ENCODE peak calls at places on chromosomes 5 and 9, in ten cellular contexts. V, B, G, F, T, L, E, P, Y and W are unnamed samples. For H3K4me1, the result is how much of the 10 kb centered on the place peaks cover.

GRCh38 chr5:40503438-40503837 is 176.3 kb upstream of the PTGER4 start:
- DNase-seq in V (no peak), B (no peak), G (no peak), F (no peak), T (no peak), L (no peak), E (no peak), P (no peak), Y (no peak), W (no peak)

GRCh38 chr5:14112998-14113652 is 30.0 kb upstream of the TRIO start:
- DNase-seq in V (no peak), B (no peak), G (peak), F (no peak), T (no peak), L (no peak), E (no peak), P (no peak), Y (no peak), W (no peak)

GRCh38 chr5:172688735-172689572 is 47.9 kb downstream of the NEURL1B start:
- DNase-seq in V (no peak), B (peak), G (peak), F (no peak), T (no peak), L (peak), E (peak), P (no peak), Y (no peak), W (no peak)

GRCh38 chr9:14782652-14783051 is 60.1 kb upstream of the CER1 start:
- DNase-seq in V (no peak), B (no peak), G (no peak), F (no peak), T (no peak), L (no peak), E (no peak), P (no peak), Y (no peak), W (no peak)

GRCh38 chr9:98884849-98885248 is 58.9 kb upstream of the COL15A1 start:
- DNase-seq in V (no peak), B (no peak), G (no peak), F (no peak), T (no peak), L (no peak), E (no peak), P (no peak), Y (no peak), W (no peak)

GRCh38 chr5:39015743-39016586 is 58.2 kb downstream of the RICTOR start:
- DNase-seq in V (peak), B (no peak), G (no peak), F (no peak), T (peak), L (no peak), E (peak), P (no peak), Y (no peak), W (peak)

GRCh38 chr9:116278326-116278725 is 124.7 kb downstream of the PAPPA start:
- DNase-seq in V (no peak), B (no peak), G (no peak), F (no peak), T (no peak), L (no peak), E (no peak), P (no peak), Y (no peak), W (no peak)

GRCh38 chr9:124282442-124283231 is 24.9 kb downstream of the NEK6 start:
- DNase-seq in V (no peak), B (no peak), G (peak), F (peak), T (peak), L (no peak), E (no peak), P (no peak), Y (peak), W (no peak)

GRCh38 chr5:73129143-73129542 is 8.8 kb downstream of the TMEM171 start:
- DNase-seq in V (no peak), B (no peak), G (no peak), F (no peak), T (no peak), L (no peak), E (no peak), P (no peak), Y (no peak), W (no peak)

GRCh38 chr5:132825165-132825823 is 5.2 kb downstream of the SHROOM1 start:
- DNase-seq in V (no peak), B (no peak), G (no peak), F (no peak), T (no peak), L (no peak), E (no peak), P (no peak), Y (no peak), W (no peak)

GRCh38 chr9:129777769-129778130 is 24.9 kb upstream of the PTGES start:
- DNase-seq in V (no peak), B (no peak), G (no peak), F (no peak), T (no peak), L (no peak), E (no peak), P (no peak), Y (no peak), W (no peak)

GRCh38 chr5:41695920-41696582 is 174.2 kb downstream of the OXCT1 start:
- DNase-seq in V (no peak), B (no peak), G (no peak), F (no peak), T (no peak), L (peak), E (no peak), P (no peak), Y (no peak), W (peak)

GRCh38 chr9:132977626-132978450 is 656 bp upstream of the GFI1B start:
- DNase-seq in V (peak), B (no peak), G (peak), F (peak), T (peak), L (peak), E (peak), P (peak), Y (peak), W (peak)

GRCh38 chr9:114671605-114672004 is 10.4 kb downstream of the TEX48 start:
- DNase-seq in V (no peak), B (no peak), G (no peak), F (no peak), T (no peak), L (no peak), E (no peak), P (no peak), Y (no peak), W (no peak)

GRCh38 chr9:109916316-109916715 is 136.3 kb downstream of the PALM2AKAP2 start:
- DNase-seq in V (no peak), B (no peak), G (no peak), F (no peak), T (no peak), L (no peak), E (no peak), P (no peak), Y (no peak), W (no peak)
- H3K4me1 ChIP-seq in V (under half), B (under half), G (under half), F (half or more), T (under half), L (half or more), E (under half), P (under half), Y (under half), W (under half)

DNA sequence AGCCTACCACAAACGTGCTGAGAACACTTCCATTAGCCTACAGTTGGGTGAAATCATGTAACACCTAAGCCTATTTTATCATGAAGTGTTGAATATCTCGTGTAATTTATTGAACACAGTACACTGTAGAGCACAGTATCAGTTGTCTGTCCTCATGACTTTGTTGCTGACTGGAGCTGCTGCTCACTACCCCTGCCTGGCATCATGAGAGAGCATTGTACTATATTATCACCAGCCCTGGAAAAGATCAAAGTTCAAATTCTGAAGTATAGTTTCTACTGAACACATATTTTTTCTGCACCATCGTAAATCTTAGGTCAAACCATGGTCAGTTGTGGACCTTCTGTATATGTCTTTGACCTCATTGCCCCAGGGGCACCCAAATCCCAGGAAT is 169.3 kb upstream of the RAI14 start:
- DNase-seq in V (no peak), B (no peak), G (no peak), F (no peak), T (no peak), L (no peak), E (no peak), P (no peak), Y (no peak), W (no peak)
- H3K4me1 ChIP-seq in V (under half), B (under half), G (under half), F (under half), T (under half), L (under half), E (under half), P (under half), Y (under half), W (under half)

GRCh38 chr5:173922527-173922926 is 34.4 kb downstream of the CPEB4 start:
- DNase-seq in V (no peak), B (no peak), G (no peak), F (no peak), T (no peak), L (no peak), E (no peak), P (no peak), Y (no peak), W (no peak)
- H3K4me1 ChIP-seq in V (under half), B (under half), G (under half), F (half or more), T (under half), L (half or more), E (half or more), P (under half), Y (half or more), W (half or more)

GRCh38 chr9:95028855-95029219 is 288.7 kb downstream of the FANCC start:
- DNase-seq in V (no peak), B (no peak), G (no peak), F (no peak), T (no peak), L (no peak), E (no peak), P (no peak), Y (no peak), W (no peak)

GRCh38 chr9:95030344-95030743 is 287.2 kb downstream of the FANCC start:
- DNase-seq in V (no peak), B (no peak), G (no peak), F (no peak), T (no peak), L (no peak), E (no peak), P (no peak), Y (no peak), W (no peak)

GRCh38 chr9:95029720-95030119 is 287.8 kb downstream of the FANCC start:
- DNase-seq in V (no peak), B (no peak), G (no peak), F (no peak), T (no peak), L (no peak), E (no peak), P (no peak), Y (no peak), W (peak)

GRCh38 chr9:95027914-95028854 is 289.3 kb downstream of the FANCC start:
- DNase-seq in V (no peak), B (no peak), G (no peak), F (no peak), T (no peak), L (no peak), E (no peak), P (no peak), Y (no peak), W (no peak)

DNA sequence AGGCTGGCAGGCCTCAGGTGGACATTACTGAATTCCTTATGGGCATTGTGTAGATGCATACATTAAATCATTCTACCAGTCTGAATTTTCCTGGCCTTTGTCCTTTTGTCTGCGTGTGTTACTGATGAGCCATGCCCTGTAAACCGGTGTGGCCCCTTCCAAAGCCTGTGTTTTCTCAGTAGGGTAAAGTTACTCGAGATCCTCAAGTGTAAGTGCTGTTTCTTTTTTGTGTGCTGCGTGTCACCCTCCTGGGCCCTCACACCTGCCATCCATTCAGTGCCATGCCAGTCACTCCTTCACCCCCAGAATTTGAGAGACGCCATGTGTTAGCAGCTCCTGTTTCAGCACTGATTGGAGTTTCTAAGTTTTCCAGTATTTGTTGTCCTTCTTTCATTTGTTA is 288.3 kb downstream of the FANCC start:
- DNase-seq in V (no peak), B (no peak), G (no peak), F (no peak), T (no peak), L (no peak), E (no peak), P (no peak), Y (no peak), W (no peak)
- H3K4me1 ChIP-seq in V (half or more), B (under half), G (under half), F (half or more), T (under half), L (under half), E (under half), P (half or more), Y (half or more), W (under half)

DNA sequence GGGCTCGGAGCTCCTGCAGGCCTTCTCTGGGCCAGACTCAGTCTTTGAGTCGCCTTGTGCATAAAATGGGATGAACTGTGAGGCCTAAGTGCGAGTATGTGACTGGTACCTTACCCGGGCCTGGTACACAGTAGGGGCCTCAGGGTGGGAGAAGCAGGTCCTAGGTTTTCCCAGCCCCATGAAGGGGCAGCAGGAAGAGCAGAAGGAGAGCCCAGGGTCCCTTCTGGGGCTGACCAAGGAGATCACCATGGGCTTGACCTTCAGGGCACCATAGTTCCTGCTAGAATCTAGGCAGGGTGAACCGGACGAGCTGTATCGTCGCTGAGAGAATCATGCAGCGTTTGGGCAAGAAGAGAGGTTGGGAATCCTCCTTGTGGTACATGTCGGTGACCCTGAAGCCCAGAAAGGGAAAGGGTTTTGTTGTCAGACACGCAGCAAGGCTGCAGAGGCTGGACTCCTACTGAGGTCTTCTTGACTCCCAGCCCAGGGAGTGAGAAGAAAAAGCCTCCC is 373 bp upstream of the PHYKPL start:
- DNase-seq in V (no peak), B (no peak), G (no peak), F (no peak), T (no peak), L (no peak), E (no peak), P (no peak), Y (no peak), W (no peak)
- H3K4me1 ChIP-seq in V (under half), B (under half), G (under half), F (half or more), T (under half), L (under half), E (under half), P (half or more), Y (under half), W (half or more)

DNA sequence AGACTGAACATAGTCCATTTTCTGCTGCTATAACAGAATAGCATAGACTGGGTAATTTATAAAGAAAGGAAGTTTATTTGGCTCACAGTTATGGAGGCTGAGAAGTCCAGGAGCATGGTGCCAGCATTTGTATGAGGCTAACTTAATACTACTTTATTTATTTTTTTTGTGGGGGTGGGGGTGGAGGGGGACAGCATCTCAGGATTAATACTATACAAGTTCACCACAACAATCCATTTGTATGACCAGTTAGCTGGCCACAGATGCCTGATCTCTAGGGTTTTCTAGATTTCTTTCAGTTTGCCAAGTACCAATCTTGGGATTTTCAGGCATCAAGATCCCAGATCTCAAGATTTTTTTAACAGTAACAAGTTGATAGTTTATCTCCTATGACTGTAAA is 20.3 kb downstream of the ANGPTL2 start:
- DNase-seq in V (no peak), B (no peak), G (no peak), F (no peak), T (peak), L (no peak), E (no peak), P (no peak), Y (no peak), W (no peak)
- H3K4me1 ChIP-seq in V (under half), B (under half), G (under half), F (under half), T (under half), L (under half), E (under half), P (under half), Y (under half), W (half or more)

DNA sequence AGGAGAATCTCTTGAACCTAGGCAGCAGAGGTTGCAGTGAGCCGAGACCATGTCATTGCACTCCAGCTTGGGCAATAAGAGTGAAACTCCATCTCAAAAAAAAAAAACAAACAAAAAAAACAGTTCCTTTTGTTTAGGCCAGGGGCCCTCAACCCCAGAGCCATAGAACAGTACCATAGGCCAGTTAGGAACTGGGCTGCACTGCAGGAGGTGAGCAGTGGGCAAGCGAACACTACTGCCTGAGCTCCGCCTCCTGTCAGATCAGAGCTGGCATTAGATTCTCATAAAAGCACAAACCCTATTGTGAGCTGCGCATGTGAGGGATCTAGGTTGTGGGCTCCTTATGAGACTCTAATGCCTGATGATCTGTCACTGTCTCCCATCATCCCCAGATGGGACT is 49.1 kb upstream of the SUB1 start:
- DNase-seq in V (no peak), B (no peak), G (no peak), F (no peak), T (no peak), L (no peak), E (no peak), P (no peak), Y (no peak), W (no peak)
- H3K4me1 ChIP-seq in V (under half), B (under half), G (under half), F (under half), T (under half), L (half or more), E (under half), P (under half), Y (under half), W (under half)

GRCh38 chr9:134057311-134057665 is 10.5 kb downstream of the BRD3 start:
- DNase-seq in V (no peak), B (no peak), G (no peak), F (no peak), T (no peak), L (no peak), E (no peak), P (no peak), Y (no peak), W (no peak)

GRCh38 chr9:134059188-134059641 is 8.6 kb downstream of the BRD3 start:
- DNase-seq in V (no peak), B (no peak), G (peak), F (no peak), T (no peak), L (no peak), E (no peak), P (no peak), Y (no peak), W (no peak)

GRCh38 chr9:134058716-134059115 is 9.1 kb downstream of the BRD3 start:
- DNase-seq in V (no peak), B (no peak), G (peak), F (no peak), T (no peak), L (no peak), E (no peak), P (no peak), Y (peak), W (no peak)

GRCh38 chr9:134056483-134057310 is 11.1 kb downstream of the BRD3 start:
- DNase-seq in V (no peak), B (no peak), G (peak), F (no peak), T (no peak), L (no peak), E (no peak), P (no peak), Y (peak), W (no peak)

DNA sequence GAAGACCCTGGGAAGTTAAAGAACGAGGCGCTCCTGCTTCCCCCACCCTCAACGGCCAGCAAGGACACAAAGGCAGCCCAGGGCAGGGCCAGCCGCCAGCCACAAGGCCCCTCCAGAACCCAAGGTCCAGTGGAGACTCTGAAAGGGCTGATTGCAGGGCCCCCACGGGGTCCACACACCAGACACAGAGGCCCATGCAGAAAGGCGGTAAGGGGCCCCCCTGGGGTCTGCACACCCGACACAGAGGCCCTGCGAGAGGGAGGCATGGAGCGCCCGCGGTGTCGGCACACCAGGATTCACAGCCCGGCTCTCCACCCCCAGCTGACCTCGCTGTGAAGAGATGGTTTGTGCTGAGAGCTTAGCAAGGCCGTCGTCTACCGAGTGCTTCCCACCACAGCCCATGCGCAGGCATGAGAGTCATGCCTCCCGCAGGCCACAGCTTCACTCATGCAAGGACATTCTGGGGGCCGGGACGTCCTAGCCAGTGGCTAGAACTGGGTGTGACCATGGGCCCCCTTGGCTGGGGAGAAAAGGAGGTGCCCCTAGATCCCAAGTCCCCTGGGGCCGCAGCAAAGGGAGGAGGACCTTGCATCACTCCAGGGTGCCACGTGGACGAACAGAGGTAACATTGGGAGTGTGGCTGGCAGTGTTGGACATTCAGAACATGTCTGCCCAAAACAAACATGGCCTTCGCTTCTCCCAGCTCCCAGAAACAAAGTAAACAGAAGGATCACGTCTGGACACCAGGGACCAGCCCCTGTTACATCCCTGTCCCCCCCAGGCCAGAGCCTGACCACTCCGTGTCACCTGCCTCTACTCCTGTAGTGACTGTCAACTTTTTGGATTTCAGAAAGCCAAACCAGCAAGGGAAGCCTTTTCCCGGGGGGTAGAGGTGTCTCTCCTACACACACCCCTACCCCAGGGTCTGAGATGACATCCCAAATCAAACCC is 9.8 kb downstream of the BRD3 start:
- DNase-seq in V (no peak), B (no peak), G (peak), F (no peak), T (no peak), L (no peak), E (no peak), P (no peak), Y (peak), W (no peak)
- H3K4me1 ChIP-seq in V (under half), B (under half), G (under half), F (half or more), T (under half), L (under half), E (under half), P (half or more), Y (under half), W (under half)